ENCODE peak calls at places on chromosomes 3 and 15, in five cellular contexts. F is A549, O is K562, K is IMR-90, E is SK-N-SH. D is an unnamed sample.

GRCh38 chr3:127156651-127157050 is 36.3 kb upstream of the PRR23E start:
- DNase-seq in F (no peak), O (no peak), K (no peak), E (no peak), D (no peak)

GRCh38 chr15:60162251-60162650 is 158.1 kb downstream of the FOXB1 start:
- DNase-seq in F (no peak), O (no peak), K (no peak), E (no peak), D (no peak)

GRCh38 chr3:177055557-177056290 is 141.6 kb downstream of the TBL1XR1 start:
- DNase-seq in F (no peak), O (peak), K (no peak), E (no peak), D (no peak)

GRCh38 chr3:69370945-69371301 is 15.0 kb downstream of the FRMD4B start:
- DNase-seq in F (no peak), O (no peak), K (no peak), E (no peak), D (no peak)

GRCh38 chr3:31268868-31269267 is 263.9 kb upstream of the STT3B start:
- DNase-seq in F (no peak), O (no peak), K (no peak), E (no peak), D (no peak)

GRCh38 chr3:76570436-76571057 is 469.4 kb upstream of the ROBO2 start:
- DNase-seq in F (no peak), O (peak), K (peak), E (peak), D (no peak)

GRCh38 chr15:50996641-50997040 is 88.2 kb downstream of the AP4E1 start:
- DNase-seq in F (no peak), O (no peak), K (peak), E (no peak), D (no peak)

GRCh38 chr3:30185872-30186271 is 420.5 kb upstream of the TGFBR2 start:
- DNase-seq in F (no peak), O (no peak), K (no peak), E (no peak), D (no peak)

GRCh38 chr3:127171320-127171719 is 21.6 kb upstream of the PRR23E start:
- DNase-seq in F (no peak), O (no peak), K (no peak), E (no peak), D (no peak)

GRCh38 chr15:90660195-90660995 is 56.8 kb upstream of the BLM start:
- DNase-seq in F (peak), O (peak), K (peak), E (no peak), D (peak)

GRCh38 chr15:77731945-77732344 is 99.2 kb upstream of the LINGO1 start:
- DNase-seq in F (no peak), O (no peak), K (no peak), E (no peak), D (no peak)

GRCh38 chr3:174667386-174667785 is 191.7 kb upstream of the NAALADL2 start:
- DNase-seq in F (no peak), O (no peak), K (no peak), E (no peak), D (no peak)

GRCh38 chr3:187551419-187551818 is 118.8 kb downstream of the SST start:
- DNase-seq in F (no peak), O (no peak), K (peak), E (no peak), D (no peak)

DNA sequence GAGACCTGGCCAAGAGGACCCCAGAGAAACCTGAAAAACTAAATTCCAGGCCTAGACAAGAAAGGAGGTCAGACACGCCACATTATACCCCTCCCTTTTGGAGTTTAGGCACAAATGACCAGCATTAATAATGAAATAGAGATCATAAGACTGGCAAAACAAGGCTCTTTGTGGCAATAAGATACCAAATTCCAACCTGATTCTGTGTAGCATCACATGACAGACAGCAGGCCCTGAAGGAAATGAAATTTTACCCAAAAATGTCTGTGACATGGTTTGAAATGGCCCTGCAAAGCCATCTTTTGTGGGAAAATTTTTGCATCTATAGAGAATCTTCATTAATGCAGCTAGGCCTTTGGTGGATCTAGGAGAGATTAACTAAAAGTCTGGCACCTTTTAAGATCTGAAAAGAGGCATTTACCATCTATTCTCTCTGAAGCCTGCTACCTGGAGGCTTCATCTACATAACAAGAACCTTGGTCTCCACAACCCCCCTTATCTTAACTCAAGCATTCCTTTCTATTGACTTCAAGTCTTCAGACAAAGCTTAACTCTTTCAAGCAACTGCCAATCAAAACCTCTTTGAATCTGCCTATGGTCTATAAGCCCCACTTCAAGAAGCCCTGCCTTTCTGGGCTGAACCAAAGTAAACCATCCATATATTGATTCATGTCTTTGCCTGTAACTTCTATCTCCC is 8.0 kb downstream of the FAM174B start:
- DNase-seq in F (no peak), O (no peak), K (no peak), E (no peak), D (no peak)
- TF ChIP-seq RCOR1 in F (no peak), O (no peak), K (no peak), E (no peak), D (no peak)

GRCh38 chr15:88331291-88331690 is 74.8 kb upstream of the NTRK3 start:
- DNase-seq in F (peak), O (peak), K (peak), E (peak), D (no peak)
- TF ChIP-seq RCOR1 in F (no peak), O (peak), K (no peak), E (no peak), D (no peak)

GRCh38 chr3:158785972-158786371 is 15.9 kb upstream of the MFSD1 start:
- DNase-seq in F (no peak), O (no peak), K (peak), E (no peak), D (no peak)

GRCh38 chr3:158792709-158793108 is 9.1 kb upstream of the MFSD1 start:
- DNase-seq in F (peak), O (no peak), K (peak), E (no peak), D (no peak)

GRCh38 chr3:158791259-158791920 is 10.5 kb upstream of the MFSD1 start:
- DNase-seq in F (peak), O (peak), K (peak), E (peak), D (no peak)

GRCh38 chr3:158788446-158788845 is 13.4 kb upstream of the MFSD1 start:
- DNase-seq in F (no peak), O (no peak), K (peak), E (no peak), D (no peak)

DNA sequence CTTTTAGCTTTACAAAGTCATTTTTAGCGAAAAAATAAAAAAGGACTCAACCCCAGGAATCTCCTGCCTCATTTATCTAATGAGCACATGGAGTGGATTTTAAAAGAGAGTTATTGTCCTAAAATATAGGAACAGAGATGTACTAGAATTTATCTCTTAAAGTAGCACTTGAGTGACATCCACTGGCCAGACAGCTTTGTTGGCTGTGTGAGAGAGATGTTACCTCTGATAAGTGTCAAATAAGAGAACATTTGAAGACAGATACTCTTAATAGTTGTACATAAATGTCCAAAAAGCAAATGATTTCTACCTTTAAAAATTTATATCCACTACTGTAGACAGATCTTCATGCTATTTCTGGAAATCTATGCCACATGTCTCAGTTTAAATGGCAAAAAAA is 12.3 kb upstream of the MFSD1 start:
- DNase-seq in F (no peak), O (peak), K (peak), E (peak), D (no peak)
- TF ChIP-seq RCOR1 in F (no peak), O (no peak), K (no peak), E (no peak), D (no peak)

GRCh38 chr15:36275656-36276055 is 303.8 kb upstream of the CDIN1 start:
- DNase-seq in F (no peak), O (no peak), K (no peak), E (no peak), D (no peak)

GRCh38 chr15:36265422-36265821 is 314.0 kb upstream of the CDIN1 start:
- DNase-seq in F (no peak), O (no peak), K (peak), E (no peak), D (no peak)

GRCh38 chr15:36271048-36271447 is 308.4 kb upstream of the CDIN1 start:
- DNase-seq in F (no peak), O (no peak), K (no peak), E (no peak), D (no peak)
- TF ChIP-seq RCOR1 in F (no peak), O (no peak), K (no peak), E (no peak), D (no peak)

DNA sequence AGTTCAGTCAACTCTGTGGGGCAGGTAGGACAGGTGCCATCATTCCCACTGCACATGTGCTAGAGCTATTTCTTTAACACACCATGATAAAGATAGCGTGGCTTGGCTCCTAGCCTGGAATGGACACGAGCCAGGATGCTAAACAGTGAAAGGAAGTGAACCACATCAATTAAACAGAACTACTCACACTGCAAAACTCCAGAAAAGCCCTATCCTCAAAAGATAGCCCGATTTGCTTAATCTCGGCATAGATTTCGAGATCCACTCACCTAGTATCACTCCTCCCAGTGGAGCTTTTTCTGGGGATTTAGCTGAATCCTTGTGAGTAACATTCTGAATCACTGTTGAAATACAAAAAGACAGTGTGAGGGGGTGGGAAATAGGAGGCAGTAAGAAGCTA is 118.0 kb downstream of the ABI3BP start:
- DNase-seq in F (no peak), O (no peak), K (peak), E (peak), D (no peak)
- TF ChIP-seq RCOR1 in F (no peak), O (no peak), K (no peak), E (no peak), D (no peak)

GRCh38 chr15:58212909-58213526 is 74.8 kb downstream of the AQP9 start:
- DNase-seq in F (peak), O (peak), K (peak), E (no peak), D (no peak)
- TF ChIP-seq RCOR1 in F (no peak), O (no peak), K (no peak), E (no peak), D (no peak)

GRCh38 chr15:45384700-45385099 is 6.4 kb upstream of the GATM start:
- DNase-seq in F (no peak), O (no peak), K (no peak), E (no peak), D (no peak)
- TF ChIP-seq RCOR1 in F (no peak), O (no peak), K (no peak), E (no peak), D (no peak)

GRCh38 chr15:75228787-75229186 is 27.1 kb downstream of the C15orf39 start:
- DNase-seq in F (no peak), O (no peak), K (no peak), E (no peak), D (no peak)
- TF ChIP-seq RCOR1 in F (no peak), O (no peak), K (no peak), E (no peak), D (no peak)

D was measured in GM12878.